ENCODE peak calls at places on chromosomes 1 and 21, in five cellular contexts. T, E, N, G and U are unnamed samples.

GRCh38 chr1:231241751-231242150 is 739 bp downstream of the GNPAT start:
- DNase-seq in G (peak), T (no peak), N (no peak), E (no peak), U (peak)

GRCh38 chr1:94713472-94714141 is 106.5 kb upstream of the SLC44A3 start:
- DNase-seq in T (peak), N (peak), G (peak), E (peak), U (peak)

GRCh38 chr1:41122851-41123518 is 101.5 kb upstream of the SLFNL1 start:
- DNase-seq in T (no peak), N (peak), G (peak), E (no peak), U (peak)

GRCh38 chr1:197065549-197065948 is 1.5 kb downstream of the F13B start:
- DNase-seq in E (no peak), G (no peak), T (no peak), N (no peak), U (no peak)

GRCh38 chr1:54037476-54037875 is 15.5 kb downstream of the TMEM59 start:
- DNase-seq in T (no peak), G (peak), E (no peak), N (no peak), U (no peak)

GRCh38 chr1:162700131-162700530 is 67.9 kb downstream of the DDR2 start:
- DNase-seq in N (no peak), E (no peak), T (no peak), G (no peak), U (no peak)

GRCh38 chr1:88729297-88729696 is 45.2 kb downstream of the PKN2 start:
- DNase-seq in T (no peak), G (no peak), E (no peak), N (no peak), U (no peak)

GRCh38 chr21:34938079-34938764 is 110.9 kb downstream of the RUNX1 start:
- DNase-seq in N (no peak), E (no peak), T (no peak), G (no peak), U (no peak)

GRCh38 chr21:15430577-15430976 is 299.2 kb upstream of the USP25 start:
- DNase-seq in T (no peak), G (no peak), N (no peak), E (no peak), U (no peak)

GRCh38 chr1:37152491-37152890 is 118.2 kb upstream of the GRIK3 start:
- DNase-seq in N (no peak), G (no peak), T (no peak), E (no peak), U (no peak)

GRCh38 chr21:16072692-16073091 is 342.9 kb downstream of the USP25 start:
- DNase-seq in T (no peak), E (no peak), G (no peak), N (no peak), U (no peak)

GRCh38 chr1:230827081-230827681 is 41.1 kb downstream of the C1orf198 start:
- DNase-seq in G (peak), T (no peak), N (no peak), E (no peak), U (no peak)

GRCh38 chr1:1554926-1555915 is 14.8 kb upstream of the TMEM240 start:
- DNase-seq in N (no peak), G (no peak), T (no peak), E (no peak), U (no peak)

GRCh38 chr1:167428418-167428817 is 89.9 kb downstream of the CD247 start:
- DNase-seq in G (no peak), N (no peak), T (no peak), E (no peak), U (no peak)

GRCh38 chr1:68644521-68644920 is 147.6 kb upstream of the DEPDC1 start:
- DNase-seq in T (no peak), E (no peak), N (no peak), G (no peak), U (no peak)

GRCh38 chr1:169784102-169784501 is 10.6 kb downstream of the METTL18 start:
- DNase-seq in G (no peak), E (no peak), N (no peak), T (no peak), U (no peak)

GRCh38 chr1:116377564-116378529 is 4.8 kb downstream of the ATP1A1 start:
- DNase-seq in T (no peak), N (no peak), E (no peak), G (peak), U (peak)

GRCh38 chr1:116990612-116991151 is 10.9 kb upstream of the CD101 start:
- DNase-seq in E (no peak), N (no peak), G (peak), T (peak), U (peak)

GRCh38 chr1:231354330-231355020 is 16.4 kb downstream of the SPRTN start:
- DNase-seq in N (no peak), G (no peak), E (no peak), T (no peak), U (no peak)

GRCh38 chr1:48099011-48099550 is 101.9 kb upstream of the TRABD2B start:
- DNase-seq in E (no peak), G (no peak), T (no peak), N (no peak), U (no peak)

GRCh38 chr21:44858291-44858690 is 15.2 kb downstream of the PTTG1IP start:
- DNase-seq in E (no peak), G (no peak), T (no peak), N (no peak), U (no peak)

GRCh38 chr1:7610936-7611335 is 160.2 kb upstream of the VAMP3 start:
- DNase-seq in N (no peak), G (no peak), T (no peak), E (no peak), U (no peak)

GRCh38 chr1:218847089-218847768 is 326.4 kb upstream of the LYPLAL1 start:
- DNase-seq in N (no peak), G (no peak), E (no peak), T (no peak), U (no peak)

GRCh38 chr1:151106891-151107290 is 36.3 kb downstream of the GABPB2 start:
- DNase-seq in G (no peak), N (no peak), T (no peak), E (no peak), U (no peak)

GRCh38 chr1:20633190-20634064 is at the start of gene PINK1:
- DNase-seq in G (peak), N (peak), E (no peak), T (peak), U (peak)

GRCh38 chr1:90718411-90719320 is 1.6 kb upstream of the BARHL2 start:
- DNase-seq in E (no peak), T (no peak), G (no peak), N (no peak), U (no peak)

GRCh38 chr1:244349581-244350001 is 102.1 kb downstream of the ADSS2 start:
- DNase-seq in G (no peak), T (no peak), E (no peak), N (no peak), U (no peak)

GRCh38 chr1:89953072-89953626 is 41.8 kb upstream of the ZNF326 start:
- DNase-seq in G (no peak), E (no peak), N (peak), T (no peak), U (no peak)

GRCh38 chr1:3377166-3377565 is 77.3 kb upstream of the ARHGEF16 start:
- DNase-seq in N (no peak), T (no peak), G (no peak), E (no peak), U (no peak)

GRCh38 chr1:107251839-107252238 is 111.0 kb downstream of the NTNG1 start:
- DNase-seq in G (no peak), E (no peak), N (no peak), T (no peak), U (no peak)

GRCh38 chr1:178565586-178565985 is 52.7 kb downstream of the TEX35 start:
- DNase-seq in E (no peak), G (no peak), T (no peak), N (no peak), U (no peak)
- TF ChIP-seq POLR2A in E (no peak), G (no peak), T (no peak), N (no peak), U (no peak)

GRCh38 chr21:14056771-14057191 is 154.0 kb downstream of the LIPI start:
- DNase-seq in T (no peak), N (no peak), G (no peak), E (no peak), U (no peak)
- H3K27ac ChIP-seq in T (no peak), N (no peak), G (no peak), E (peak), U (no peak)

GRCh38 chr1:226064816-226065248 is 2.3 kb downstream of the H3-3A start:
- DNase-seq in G (peak), E (no peak), T (no peak), N (peak), U (peak)

GRCh38 chr1:226062558-226063361 is at the start of gene H3-3A:
- DNase-seq in G (peak), T (peak), N (peak), E (peak), U (peak)

GRCh38 chr1:226066415-226067077 is 4.0 kb downstream of the H3-3A start:
- DNase-seq in E (no peak), N (no peak), T (no peak), G (no peak), U (no peak)

GRCh38 chr1:226063362-226064167 is 1.0 kb downstream of the H3-3A start:
- DNase-seq in E (no peak), T (peak), G (peak), N (peak), U (peak)

DNA sequence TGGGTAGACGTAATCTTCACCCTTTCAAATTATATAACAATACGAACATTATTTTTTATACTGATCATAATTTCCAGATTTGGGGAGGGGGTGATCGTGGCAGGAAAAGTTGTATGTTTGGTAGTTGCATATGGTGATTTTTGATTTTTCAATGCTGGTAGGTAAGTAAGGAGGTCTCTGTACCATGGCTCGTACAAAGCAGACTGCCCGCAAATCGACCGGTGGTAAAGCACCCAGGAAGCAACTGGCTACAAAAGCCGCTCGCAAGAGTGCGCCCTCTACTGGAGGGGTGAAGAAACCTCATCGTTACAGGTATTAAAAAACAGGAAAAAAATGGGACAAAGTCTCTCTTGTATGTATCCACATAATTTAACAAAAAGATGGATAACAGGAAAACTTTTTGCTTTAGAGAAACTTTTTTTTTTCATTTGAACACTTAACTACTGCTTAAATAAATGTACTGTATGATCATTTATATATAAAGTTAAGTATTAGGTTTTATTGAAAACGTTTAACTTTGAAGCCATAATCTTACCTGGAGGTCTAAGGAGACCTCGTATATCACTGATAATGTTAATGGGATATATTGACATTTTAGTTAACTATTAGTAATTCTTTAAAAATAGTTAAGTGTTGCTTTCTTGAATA is 1.8 kb downstream of the H3-3A start:
- DNase-seq in E (no peak), G (no peak), T (no peak), N (peak), U (no peak)
- TF ChIP-seq POLR2A in E (no peak), G (no peak), T (peak), N (no peak), U (peak)

GRCh38 chr1:25994402-25994801 is 3.5 kb downstream of the PAFAH2 start:
- DNase-seq in G (no peak), T (no peak), E (no peak), N (no peak), U (no peak)

GRCh38 chr1:25990702-25991395 is 7.0 kb downstream of the PAFAH2 start:
- DNase-seq in E (no peak), G (no peak), T (no peak), N (no peak), U (no peak)

GRCh38 chr1:25991937-25992688 is 5.8 kb downstream of the PAFAH2 start:
- DNase-seq in G (no peak), T (no peak), N (no peak), E (no peak), U (no peak)

GRCh38 chr1:25992689-25993146 is 5.1 kb downstream of the PAFAH2 start:
- DNase-seq in T (no peak), G (no peak), N (no peak), E (no peak), U (no peak)

GRCh38 chr1:25993197-25993951 is 4.5 kb downstream of the PAFAH2 start:
- DNase-seq in G (peak), T (no peak), E (no peak), N (no peak), U (no peak)
- H3K27ac ChIP-seq in G (no peak), T (no peak), E (no peak), N (no peak), U (no peak)

GRCh38 chr1:203682401-203683383 is 56.1 kb downstream of the ATP2B4 start:
- DNase-seq in N (no peak), E (no peak), G (peak), T (no peak), U (no peak)
- TF ChIP-seq POLR2A in N (no peak), E (no peak), G (no peak), T (no peak), U (no peak)

DNA sequence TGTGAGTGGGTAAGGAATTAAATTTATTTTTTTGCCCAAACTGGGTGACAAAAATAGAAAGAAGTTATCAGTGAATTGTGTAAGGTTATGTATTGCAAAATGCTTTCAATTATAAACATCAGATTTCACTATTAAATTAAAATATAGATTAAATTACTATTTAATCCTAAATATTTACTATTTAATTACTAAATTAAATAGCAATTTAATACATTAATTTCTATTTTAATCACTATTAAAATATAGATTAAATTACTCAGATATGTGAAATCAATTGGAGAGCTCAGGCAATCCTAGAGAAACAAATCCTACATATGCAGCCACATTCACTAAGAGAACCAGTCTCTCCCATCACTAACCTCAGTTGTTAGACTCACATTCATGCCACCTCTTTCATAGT is 2075.8 kb downstream of the MRPL39 start:
- DNase-seq in T (no peak), N (no peak), E (no peak), G (no peak), U (no peak)
- H3K27ac ChIP-seq in T (no peak), N (no peak), E (no peak), G (no peak), U (no peak)

DNA sequence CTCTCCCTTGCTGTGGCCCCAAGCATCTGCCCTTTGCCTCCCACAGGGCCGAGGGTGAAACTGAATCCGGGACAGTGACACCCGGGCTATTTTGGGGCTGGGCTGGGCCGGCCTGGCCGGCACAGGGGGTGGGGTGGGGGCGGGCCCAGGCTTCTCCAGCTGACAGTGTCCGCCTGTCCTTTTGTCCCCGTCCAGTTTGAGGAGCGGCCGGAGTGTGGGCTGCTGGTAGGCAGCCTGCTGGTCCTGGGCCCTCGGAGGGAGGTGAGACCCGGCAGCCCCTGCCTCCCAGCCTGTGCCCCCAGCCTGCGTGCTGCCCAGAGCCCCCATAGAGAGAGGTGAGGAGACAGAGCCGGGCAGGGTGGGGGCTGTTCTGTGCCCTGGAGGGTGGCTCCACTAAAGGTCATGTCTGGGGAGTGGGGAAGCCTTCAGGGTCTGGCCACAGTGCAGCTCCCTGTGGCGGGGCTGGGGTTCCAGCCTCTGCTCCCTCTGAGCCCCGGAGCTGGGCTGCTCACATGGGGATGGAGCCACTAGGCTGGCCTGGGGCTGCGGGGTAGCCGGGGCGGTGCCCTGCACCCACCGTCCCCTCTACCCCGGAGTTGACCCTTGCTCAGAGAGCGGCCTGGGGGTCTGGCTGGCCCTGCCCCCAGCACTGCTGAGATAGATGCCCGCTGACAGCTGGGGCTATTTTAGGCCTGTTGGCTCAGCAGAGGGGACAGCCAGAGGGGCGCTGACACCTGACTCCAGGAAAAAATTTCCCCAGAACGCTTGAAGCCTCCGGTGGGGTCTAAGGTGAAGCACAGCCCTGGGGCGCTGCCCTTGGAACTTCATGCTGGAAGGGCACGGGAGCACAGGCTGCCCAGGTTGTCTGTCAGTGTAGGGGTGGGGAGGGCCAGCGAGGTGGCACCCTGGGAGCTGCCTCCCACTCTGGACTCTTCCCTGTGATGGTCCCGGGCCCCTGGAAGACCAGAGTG is at the start of gene OBSCN:
- DNase-seq in T (no peak), N (no peak), E (no peak), G (no peak), U (no peak)
- TF ChIP-seq POLR2A in T (no peak), N (no peak), E (no peak), G (no peak), U (no peak)

GRCh38 chr1:23123528-23123927 is 45.1 kb downstream of the LUZP1 start:
- DNase-seq in N (no peak), E (no peak), G (no peak), T (no peak), U (no peak)
- H3K27ac ChIP-seq in N (no peak), E (peak), G (no peak), T (no peak), U (no peak)